ENCODE peak calls at places on chromosomes 1 and 21, in ten cellular contexts. H is uterus, L is breast epithelium, C is IMR-90, U is ovary, Q is body of pancreas, X is transverse colon, R is lower leg skin, P is prostate gland, N is GM12878. A is an unnamed sample.

GRCh38 chr21:17779486-17779885 is 39.7 kb downstream of the C21orf91 start:
- DNase-seq in H (no peak), L (no peak), C (no peak), U (no peak), Q (no peak), X (no peak), R (no peak), P (no peak), N (no peak), A (no peak)

GRCh38 chr1:22142315-22143064 is 407 bp downstream of the WNT4 start:
- DNase-seq in H (no peak), L (no peak), C (no peak), U (peak), Q (no peak), X (peak), R (no peak), P (peak), N (no peak), A (no peak)

GRCh38 chr1:193190096-193190744 is 3.8 kb upstream of the B3GALT2 start:
- DNase-seq in H (no peak), L (no peak), C (peak), U (no peak), Q (no peak), X (no peak), R (no peak), P (no peak), N (no peak), A (no peak)

GRCh38 chr1:226946841-226947240 is 6.7 kb downstream of the COQ8A start:
- DNase-seq in H (no peak), L (no peak), C (peak), U (no peak), Q (peak), X (no peak), R (no peak), P (no peak), N (no peak), A (no peak)

GRCh38 chr1:201274616-201275265 is 8.6 kb upstream of the PKP1 start:
- DNase-seq in H (no peak), L (no peak), C (no peak), U (no peak), Q (no peak), X (no peak), R (no peak), P (no peak), N (no peak), A (no peak)

GRCh38 chr1:187460093-187460492 is 631.3 kb downstream of the PLA2G4A start:
- DNase-seq in H (no peak), L (no peak), C (no peak), U (no peak), Q (no peak), X (no peak), R (no peak), P (no peak), N (no peak), A (no peak)

GRCh38 chr1:157040802-157041201 is 4.7 kb downstream of the ARHGEF11 start:
- DNase-seq in H (no peak), L (no peak), C (peak), U (no peak), Q (no peak), X (no peak), R (no peak), P (no peak), N (no peak), A (no peak)

GRCh38 chr1:158371188-158371953 is 17.7 kb downstream of the CD1E start:
- DNase-seq in H (no peak), L (no peak), C (no peak), U (no peak), Q (no peak), X (no peak), R (no peak), P (no peak), N (peak), A (no peak)

DNA sequence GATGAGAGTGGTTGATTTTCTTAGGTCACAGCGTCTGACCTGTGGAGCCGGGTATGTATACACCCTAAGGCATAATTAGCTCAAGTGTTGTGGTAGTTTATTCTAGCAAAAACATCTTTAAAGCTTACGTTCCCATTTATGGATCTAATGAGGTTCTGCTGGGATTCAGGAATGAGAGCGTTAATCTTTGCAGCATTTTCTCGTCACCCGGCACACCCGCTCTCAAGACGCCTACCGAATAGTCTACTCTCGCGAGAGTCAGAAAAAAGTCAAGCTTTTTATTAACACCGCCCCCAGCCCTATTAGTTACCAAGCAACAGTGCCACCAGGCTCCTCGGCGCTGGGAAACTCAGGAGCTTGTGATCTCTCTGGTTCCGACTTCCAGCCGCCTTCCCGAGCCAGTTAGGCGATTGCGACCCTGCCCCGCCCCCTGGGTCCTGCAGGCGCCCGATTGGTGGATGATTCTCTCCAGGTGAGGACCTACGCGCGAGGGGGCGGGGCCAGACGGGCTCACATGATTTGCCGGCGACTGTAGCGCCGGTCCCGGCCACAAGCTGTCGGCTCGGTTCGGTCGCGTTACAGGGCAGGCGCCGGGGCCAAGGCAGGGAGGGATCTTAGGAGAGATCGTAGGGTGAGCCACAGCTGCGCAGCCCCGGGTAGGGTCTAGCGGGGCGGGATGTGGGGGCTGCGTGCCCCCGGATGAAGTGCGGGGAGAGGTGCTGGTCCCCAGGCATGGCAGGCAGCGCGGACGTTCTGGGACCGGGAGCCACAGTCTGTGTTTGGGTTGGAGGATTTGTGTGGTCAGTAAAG is at the start of gene PFKFB2:
- DNase-seq in H (peak), L (peak), C (peak), U (peak), Q (peak), X (peak), R (peak), P (peak), N (peak), A (peak)
- TF ChIP-seq POLR2A in H (peak), L (peak), C (peak), U (peak), Q (peak), X (peak), R (no peak), P (peak), N (peak), A (no peak)

DNA sequence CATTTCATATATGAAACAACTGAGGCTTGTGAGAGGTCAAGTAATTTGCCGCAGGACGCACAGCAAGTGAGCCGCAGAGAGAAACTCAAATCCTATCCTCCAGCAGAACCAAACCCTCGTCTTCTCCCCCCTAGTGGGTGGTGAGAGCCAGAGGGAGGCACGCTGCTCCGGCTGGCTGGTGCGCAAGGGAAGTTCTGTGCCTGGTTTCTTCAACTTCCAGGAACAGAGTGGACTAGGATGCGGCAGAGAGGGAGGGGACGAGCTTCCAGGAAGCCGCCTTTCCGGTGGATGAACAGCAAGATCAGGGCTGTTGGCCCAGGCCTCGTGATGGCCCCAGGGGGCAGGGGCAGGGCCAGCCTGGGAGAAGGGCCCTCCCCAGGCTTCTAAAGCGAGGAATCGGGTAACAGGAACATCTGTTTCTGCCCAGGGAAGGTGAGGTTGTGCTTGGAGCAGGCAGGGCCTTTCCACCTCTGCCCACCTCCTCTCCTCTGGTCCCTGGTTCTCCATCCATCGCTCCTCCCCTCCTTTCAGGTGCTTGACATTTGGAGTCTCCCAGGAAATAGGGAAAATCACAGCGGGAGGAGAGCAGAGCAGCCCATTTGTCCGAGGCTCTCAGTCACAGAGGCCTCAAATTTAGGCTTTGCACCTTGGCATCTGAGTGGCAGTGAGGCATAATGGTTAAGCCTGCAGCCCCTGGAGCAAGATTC is 16.8 kb upstream of the PDIK1L start:
- DNase-seq in H (peak), L (no peak), C (no peak), U (peak), Q (peak), X (no peak), R (peak), P (no peak), N (no peak), A (no peak)
- H3K4me3 ChIP-seq in H (no peak), L (no peak), C (no peak), U (no peak), Q (no peak), X (no peak), R (no peak), P (no peak), N (no peak), A (no peak)

DNA sequence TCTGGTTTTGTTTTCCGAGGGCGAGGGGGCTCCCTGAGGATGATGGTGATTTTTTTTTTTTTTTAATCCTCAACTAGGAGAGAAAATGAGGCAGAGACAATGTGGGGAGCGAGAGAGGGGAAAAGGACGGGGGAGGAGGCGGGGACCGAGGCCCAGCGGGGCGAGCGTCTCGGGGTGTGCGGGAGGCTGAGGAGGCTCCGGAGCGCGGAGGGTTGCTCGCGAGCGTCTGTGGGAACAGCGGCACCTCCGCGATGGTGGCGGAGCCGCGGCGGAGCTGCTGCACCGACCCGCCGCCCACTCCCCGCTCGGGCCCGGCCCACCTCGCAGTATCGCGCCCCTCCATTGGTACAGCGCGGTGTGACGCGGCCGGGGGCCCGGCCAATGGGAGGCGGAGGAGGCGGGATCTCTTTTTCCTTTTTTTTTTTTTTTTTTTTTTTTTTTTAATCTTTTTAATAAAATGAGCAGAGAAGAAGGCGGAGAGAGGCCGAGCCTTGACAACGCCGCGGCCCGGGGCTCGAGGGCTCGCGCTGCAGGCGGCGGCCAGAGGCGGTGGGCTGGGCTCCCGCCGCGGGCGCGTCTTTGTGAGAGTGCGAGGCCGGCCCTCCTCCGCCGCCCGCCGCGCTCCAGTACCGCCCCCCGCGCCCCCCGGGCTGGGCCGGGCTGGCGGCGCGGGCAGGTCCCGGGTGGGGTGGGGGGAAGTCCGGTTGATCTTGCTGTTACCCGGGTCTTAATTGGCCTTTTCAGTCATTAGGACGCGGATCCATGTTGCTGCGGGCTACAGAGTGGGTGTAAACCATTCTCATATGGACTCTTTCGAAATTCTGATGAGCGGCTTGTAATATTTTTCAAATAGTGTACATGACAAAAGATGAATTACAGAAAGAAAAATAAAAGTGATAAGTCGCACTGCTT is at the start of gene RERE:
- DNase-seq in H (peak), L (peak), C (peak), U (peak), Q (peak), X (peak), R (peak), P (peak), N (peak), A (peak)
- TF ChIP-seq POLR2A in H (peak), L (peak), C (peak), U (peak), Q (peak), X (peak), R (no peak), P (peak), N (peak), A (peak)

DNA sequence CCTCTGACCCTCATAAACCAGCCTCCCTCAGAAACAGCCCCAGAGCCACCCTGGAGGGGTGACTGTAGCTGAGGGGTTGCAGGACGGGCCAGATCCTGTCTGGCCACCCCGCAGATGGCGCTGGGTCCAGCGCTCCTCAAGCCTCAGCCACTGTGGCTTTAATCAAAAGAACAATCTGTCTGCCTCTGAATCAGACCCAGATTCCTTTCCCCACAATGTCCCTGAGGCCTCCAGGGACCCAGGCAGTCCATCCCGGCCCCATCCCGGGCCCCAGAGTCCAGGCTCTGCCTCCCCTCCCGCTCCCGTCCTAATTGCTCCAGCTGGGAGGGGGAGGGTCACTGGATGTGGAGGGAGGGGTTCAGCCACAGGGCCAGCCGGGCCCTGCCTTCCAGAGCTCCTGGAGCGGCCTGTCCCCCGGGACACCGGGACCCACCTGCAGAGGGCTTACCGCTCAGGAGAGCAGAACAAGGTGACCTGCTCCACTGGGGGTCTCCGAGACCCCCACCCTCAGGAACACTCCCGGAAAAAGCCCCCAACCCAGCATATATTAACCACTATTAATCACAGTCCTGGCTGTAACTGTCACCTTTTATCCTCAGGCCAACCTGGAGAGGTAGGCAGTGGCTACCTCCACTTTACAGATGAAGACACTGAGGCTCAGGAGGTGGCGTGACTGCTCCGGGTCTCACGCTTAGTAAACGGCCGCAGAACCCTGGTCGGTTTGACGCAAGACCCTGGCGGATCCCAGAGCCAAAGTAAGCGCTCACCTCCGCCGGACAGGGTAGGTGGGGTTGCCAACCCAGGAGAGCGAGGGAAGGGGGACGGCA is 807 bp upstream of the FBLIM1 start:
- DNase-seq in H (no peak), L (no peak), C (peak), U (peak), Q (no peak), X (peak), R (no peak), P (no peak), N (no peak), A (no peak)
- H3K4me3 ChIP-seq in H (peak), L (peak), C (peak), U (peak), Q (no peak), X (peak), R (no peak), P (peak), N (no peak), A (peak)

GRCh38 chr1:40255231-40255630 is 2.8 kb upstream of the ZMPSTE24 start:
- DNase-seq in H (no peak), L (no peak), C (no peak), U (no peak), Q (no peak), X (no peak), R (no peak), P (no peak), N (no peak), A (no peak)

GRCh38 chr1:40256401-40257084 is 1.5 kb upstream of the ZMPSTE24 start:
- DNase-seq in H (no peak), L (no peak), C (no peak), U (no peak), Q (no peak), X (no peak), R (no peak), P (no peak), N (no peak), A (no peak)

GRCh38 chr1:40258445-40258769 is 371 bp downstream of the ZMPSTE24 start:
- DNase-seq in H (no peak), L (no peak), C (peak), U (no peak), Q (no peak), X (no peak), R (no peak), P (no peak), N (no peak), A (no peak)

GRCh38 chr1:40257313-40257687 is 736 bp upstream of the ZMPSTE24 start:
- DNase-seq in H (peak), L (no peak), C (no peak), U (no peak), Q (peak), X (no peak), R (peak), P (peak), N (no peak), A (no peak)

DNA sequence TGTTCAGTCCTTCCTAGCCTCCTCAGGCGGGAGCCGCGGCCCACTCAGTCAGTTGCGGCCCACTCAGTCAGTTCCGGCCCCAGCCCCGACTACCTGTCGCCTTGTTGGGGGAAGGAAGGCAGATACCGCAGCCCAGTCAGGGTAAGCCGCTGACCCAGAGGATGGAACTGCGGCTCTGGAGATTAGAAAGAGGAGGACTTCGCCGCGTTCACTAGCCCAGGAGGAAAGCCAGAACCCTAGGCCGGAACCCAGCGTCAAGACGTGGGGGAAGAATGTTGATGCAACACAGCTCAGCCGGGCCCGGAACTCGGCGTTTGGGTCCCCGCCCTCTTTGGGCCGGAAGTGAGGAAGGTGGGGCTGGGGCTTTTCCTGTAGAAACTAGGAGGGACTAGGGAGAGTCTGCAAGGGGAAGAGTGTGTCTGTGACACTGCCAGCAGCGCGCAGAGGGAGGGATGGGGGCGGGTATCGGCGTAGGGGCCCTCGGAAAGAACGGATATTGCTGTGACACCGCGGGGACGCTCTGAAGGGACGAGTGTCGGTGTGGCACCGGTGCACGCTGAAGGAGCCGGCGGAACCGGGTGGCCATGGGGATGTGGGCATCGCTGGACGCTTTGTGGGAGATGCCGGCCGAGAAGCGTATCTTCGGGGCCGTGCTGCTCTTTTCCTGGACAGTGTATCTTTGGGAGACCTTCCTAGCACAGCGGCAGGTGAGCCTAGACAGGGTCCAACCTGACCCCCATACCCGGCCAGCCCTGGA is at the start of gene ZMPSTE24:
- DNase-seq in H (peak), L (peak), C (peak), U (peak), Q (peak), X (peak), R (peak), P (peak), N (peak), A (peak)
- TF ChIP-seq POLR2A in H (peak), L (no peak), C (peak), U (peak), Q (peak), X (peak), R (no peak), P (peak), N (peak), A (no peak)

GRCh38 chr1:206687915-206688442 is 3.3 kb downstream of the MAPKAPK2 start:
- DNase-seq in H (no peak), L (no peak), C (peak), U (no peak), Q (no peak), X (no peak), R (no peak), P (no peak), N (no peak), A (no peak)

GRCh38 chr1:206685749-206686485 is 1.2 kb downstream of the MAPKAPK2 start:
- DNase-seq in H (peak), L (peak), C (peak), U (peak), Q (peak), X (peak), R (peak), P (peak), N (no peak), A (no peak)

GRCh38 chr1:206686486-206687249 is 2.0 kb downstream of the MAPKAPK2 start:
- DNase-seq in H (no peak), L (no peak), C (no peak), U (no peak), Q (no peak), X (no peak), R (no peak), P (no peak), N (no peak), A (no peak)

GRCh38 chr1:206685256-206685748 is 597 bp downstream of the MAPKAPK2 start:
- DNase-seq in H (peak), L (peak), C (peak), U (peak), Q (peak), X (no peak), R (no peak), P (no peak), N (no peak), A (no peak)

DNA sequence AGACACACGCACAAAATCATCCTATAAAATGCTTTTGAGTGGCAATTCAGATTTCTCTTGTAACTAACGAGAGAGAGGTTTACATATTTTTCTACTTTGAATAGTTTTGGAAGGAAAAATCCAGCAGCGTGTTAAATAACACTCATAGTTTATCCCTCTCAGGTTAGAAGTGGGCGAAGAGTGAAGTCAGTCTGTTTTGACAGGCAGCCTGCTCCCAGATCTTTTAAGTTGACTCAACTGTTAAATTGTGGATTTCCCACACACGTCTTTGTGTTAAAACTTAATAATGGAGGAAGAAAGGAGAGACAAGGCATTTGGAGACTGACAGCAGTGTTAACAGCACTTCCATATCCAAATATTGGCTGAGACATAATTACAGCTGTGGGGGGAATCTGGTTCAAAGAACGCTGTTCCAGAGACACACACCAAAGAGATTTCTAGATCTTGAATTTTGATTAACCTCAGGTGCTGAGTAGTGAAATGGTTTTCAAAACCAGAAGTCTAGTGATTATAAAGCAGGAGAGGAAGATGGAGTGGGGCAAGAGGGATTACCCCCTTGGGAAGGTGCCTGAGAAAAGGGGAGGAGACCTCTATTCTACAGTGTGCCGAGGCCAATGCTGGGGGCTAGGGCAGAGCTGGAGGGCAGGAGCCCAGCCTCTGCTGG is 2.7 kb downstream of the MAPKAPK2 start:
- DNase-seq in H (no peak), L (no peak), C (no peak), U (no peak), Q (no peak), X (no peak), R (no peak), P (no peak), N (no peak), A (no peak)
- H3K4me3 ChIP-seq in H (no peak), L (peak), C (peak), U (peak), Q (no peak), X (peak), R (no peak), P (no peak), N (peak), A (peak)

A was measured in suprapubic skin.